ENCODE peak calls at places on chromosome 15, in eight cellular contexts. N is cardiac muscle cell, Z is A549, Y is AG09319, A is foreskin fibroblast, C is GM06990, Q is WTC11, W is fibroblast of villous mesenchyme. M is an unnamed sample.
A peak's percentile ranks its signal among the peaks of the same experiment; 100 is the strongest.

GRCh38 chr15:94844188-94844532 is 612.8 kb downstream of the MCTP2 start:
- DNase-seq in N (no peak), Z (no peak), Y (no peak), A (no peak), C (no peak), Q (no peak), W (no peak), M (no peak)

GRCh38 chr15:87711011-87711410 is 545.5 kb downstream of the NTRK3 start:
- DNase-seq in N (no peak), Z (no peak), Y (no peak), A (no peak), C (no peak), Q (no peak), W (peak; percentile 91), M (no peak)

GRCh38 chr15:95559875-95560394 is 770.6 kb upstream of the NR2F2 start:
- DNase-seq in N (no peak), Z (peak; percentile 85), Y (peak; percentile 61), A (peak; percentile 86), C (no peak), Q (no peak), W (peak; percentile 97), M (no peak)

GRCh38 chr15:90860942-90861675 is 7.3 kb upstream of the FURIN start:
- DNase-seq in N (no peak), Z (peak; percentile 92), Y (no peak), A (no peak), C (no peak), Q (no peak), W (no peak), M (no peak)

GRCh38 chr15:22903961-22904534 is 65.6 kb downstream of the NIPA2 start:
- DNase-seq in N (no peak), Z (no peak), Y (no peak), A (no peak), C (no peak), Q (no peak), W (no peak), M (no peak)

GRCh38 chr15:91603681-91604080 is 249.8 kb upstream of the SLCO3A1 start:
- DNase-seq in N (no peak), Z (peak; percentile 12), Y (no peak), A (no peak), C (no peak), Q (no peak), W (no peak), M (no peak)

GRCh38 chr15:101000271-101000681 is 81.1 kb downstream of the LRRK1 start:
- DNase-seq in N (no peak), Z (no peak), Y (no peak), A (peak; percentile 34), C (no peak), Q (no peak), W (peak; percentile 43), M (no peak)

GRCh38 chr15:40340740-40341400 is at the start of gene CCDC9B:
- DNase-seq in N (peak; percentile 83), Z (peak; percentile 69), Y (peak; percentile 74), A (peak; percentile 90), C (no peak), Q (no peak), W (peak; percentile 93), M (peak; percentile 77)

GRCh38 chr15:35671197-35671596 is 125.2 kb upstream of the DPH6 start:
- DNase-seq in N (no peak), Z (no peak), Y (no peak), A (no peak), C (no peak), Q (no peak), W (no peak), M (no peak)

GRCh38 chr15:58233341-58233740 is 95.2 kb downstream of the AQP9 start:
- DNase-seq in N (no peak), Z (peak; percentile 36), Y (no peak), A (no peak), C (no peak), Q (no peak), W (no peak), M (no peak)

GRCh38 chr15:60353245-60353940 is 44.4 kb downstream of the ANXA2 start:
- DNase-seq in N (no peak), Z (peak; percentile 17), Y (no peak), A (no peak), C (no peak), Q (no peak), W (no peak), M (no peak)

GRCh38 chr15:74565381-74566085 is 24.5 kb downstream of the ARID3B start:
- DNase-seq in N (no peak), Z (no peak), Y (no peak), A (no peak), C (no peak), Q (no peak), W (no peak), M (no peak)

GRCh38 chr15:72784233-72784876 is 797 bp upstream of the ADPGK start:
- DNase-seq in N (peak; percentile 82), Z (peak; percentile 87), Y (peak; percentile 52), A (peak; percentile 74), C (no peak), Q (no peak), W (peak; percentile 85), M (peak; percentile 69)

GRCh38 chr15:93179072-93179471 is 90.1 kb upstream of the RGMA start:
- DNase-seq in N (peak; percentile 46), Z (peak; percentile 9), Y (no peak), A (no peak), C (no peak), Q (no peak), W (no peak), M (peak; percentile 91)

DNA sequence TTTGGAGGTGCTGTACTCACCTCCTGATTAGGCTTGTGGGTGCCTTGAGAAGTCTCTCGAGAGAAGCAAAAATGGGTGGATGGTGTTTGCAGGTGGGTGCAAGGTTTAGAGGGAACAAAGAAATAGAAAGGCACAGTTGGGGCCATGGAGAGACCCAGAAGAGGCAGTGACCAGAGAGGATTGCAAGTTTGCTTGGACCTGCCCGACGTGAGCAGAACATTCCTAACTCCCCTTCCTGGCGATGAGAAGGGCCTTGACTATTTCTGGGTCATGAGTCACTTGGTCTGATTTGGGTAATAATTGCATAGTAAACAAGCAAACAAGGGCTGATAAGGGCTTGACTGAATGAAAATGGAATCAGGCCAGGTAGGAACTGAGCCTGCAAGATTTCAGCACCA is 7.0 kb upstream of the CTSH start:
- DNase-seq in N (no peak), Z (peak; percentile 58), Y (no peak), A (no peak), C (no peak), Q (no peak), W (no peak), M (no peak)
- TF ChIP-seq CTCF in N (no peak), Z (no peak), Y (no peak), A (no peak), C (no peak), Q (no peak), W (no peak), M (no peak)

DNA sequence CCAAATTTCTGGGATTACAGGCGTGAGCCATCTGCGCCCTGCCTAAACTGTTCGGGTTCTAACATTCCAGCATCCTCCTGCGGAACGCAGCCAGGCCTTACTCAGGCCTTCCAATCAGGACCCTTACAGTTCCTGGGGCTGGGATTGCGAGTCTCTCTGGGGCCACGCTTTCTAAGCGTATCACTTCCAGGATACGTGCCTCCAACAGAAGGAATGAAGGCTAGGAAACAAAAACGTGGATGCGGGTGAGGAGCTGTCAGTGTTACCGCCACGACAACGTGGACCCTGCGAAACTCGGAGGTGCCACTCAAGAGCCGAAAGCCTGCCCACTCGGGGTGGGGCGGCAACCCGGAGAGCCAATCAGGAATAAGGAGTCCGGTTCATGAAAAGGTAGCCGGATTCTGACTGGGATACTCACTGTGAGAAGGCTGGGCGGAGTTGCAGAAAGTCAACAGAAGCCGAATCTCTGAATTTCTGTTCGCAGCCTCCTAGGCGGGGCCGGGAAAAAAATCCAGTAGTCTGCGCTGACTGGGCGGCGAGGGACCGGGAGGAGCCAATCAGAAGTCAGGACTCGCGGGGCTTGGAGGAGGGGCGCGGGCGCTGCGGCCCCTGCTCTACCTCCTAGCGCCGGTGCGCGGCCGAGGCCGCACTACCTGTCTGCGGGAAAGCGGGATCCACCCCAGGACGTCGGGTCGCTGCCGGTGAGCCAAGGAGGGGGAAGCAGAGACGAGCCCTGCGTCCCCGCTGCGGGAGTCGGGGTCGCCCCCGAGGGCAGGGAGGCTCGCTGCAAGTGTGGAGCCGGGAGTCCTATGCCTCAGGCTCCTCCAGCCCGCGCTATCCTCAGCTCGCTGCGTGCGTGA is at the start of gene HYKK:
- DNase-seq in N (peak; percentile 97), Z (peak; percentile 98), Y (peak; percentile 88), A (peak; percentile 94), C (peak; percentile 86), Q (peak; percentile 96), W (peak; percentile 97), M (peak; percentile 48)
- TF ChIP-seq CTCF in N (no peak), Z (no peak), Y (no peak), A (no peak), C (peak; percentile 15), Q (no peak), W (no peak), M (no peak)

GRCh38 chr15:71116366-71116765 is 1.1 kb downstream of the THSD4 start:
- DNase-seq in N (no peak), Z (no peak), Y (no peak), A (no peak), C (no peak), Q (no peak), W (no peak), M (no peak)

GRCh38 chr15:71114066-71114680 is 1.1 kb upstream of the THSD4 start:
- DNase-seq in N (no peak), Z (peak; percentile 61), Y (no peak), A (no peak), C (no peak), Q (no peak), W (no peak), M (no peak)

GRCh38 chr15:71116942-71117341 is 1.7 kb downstream of the THSD4 start:
- DNase-seq in N (no peak), Z (peak; percentile 65), Y (no peak), A (peak; percentile 24), C (no peak), Q (no peak), W (no peak), M (no peak)

GRCh38 chr15:71114887-71115566 is at the start of gene THSD4:
- DNase-seq in N (peak; percentile 87), Z (peak; percentile 93), Y (no peak), A (peak; percentile 67), C (peak; percentile 77), Q (peak; percentile 91), W (peak; percentile 71), M (no peak)

DNA sequence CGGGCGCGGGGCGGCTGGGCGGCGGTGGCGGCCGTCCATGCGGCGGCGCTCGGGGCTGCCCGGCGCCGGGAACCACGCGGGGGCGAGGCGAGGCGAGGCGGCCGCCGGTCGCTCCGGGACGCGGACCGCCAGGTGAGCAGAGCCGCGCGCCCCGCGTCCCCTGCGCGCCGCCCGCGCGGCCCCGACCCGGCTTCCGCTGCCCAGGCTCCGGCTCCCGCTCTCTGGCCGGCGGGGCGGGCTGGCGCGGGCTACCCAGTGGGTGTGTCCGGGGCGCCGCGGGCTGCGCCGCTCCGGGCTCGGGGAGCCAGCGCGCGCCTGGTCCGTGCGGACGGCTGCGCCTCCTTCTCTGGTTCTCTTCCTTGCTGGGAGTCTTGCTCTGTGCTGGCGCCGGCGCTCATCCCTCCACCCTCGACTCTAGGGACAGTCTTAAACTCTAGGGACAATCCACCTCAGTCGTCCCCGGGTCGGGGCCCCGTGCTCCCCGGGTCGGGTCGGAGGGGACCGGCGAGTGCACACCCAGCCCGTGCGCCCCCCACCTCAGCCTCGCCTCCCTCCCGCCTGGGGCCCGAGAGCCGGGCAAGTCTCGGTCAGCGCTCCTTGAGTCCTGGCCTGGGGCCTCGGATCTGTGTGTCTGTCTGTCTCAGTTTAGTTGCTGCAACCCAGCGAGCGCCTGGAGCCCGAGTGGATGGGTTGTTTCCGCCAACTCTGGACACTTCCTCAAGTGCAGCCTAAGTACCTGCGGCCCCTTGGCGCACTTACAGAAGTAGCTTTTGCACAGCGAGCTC is 488 bp downstream of the THSD4 start:
- DNase-seq in N (peak; percentile 50), Z (peak; percentile 78), Y (no peak), A (no peak), C (peak; percentile 40), Q (peak; percentile 53), W (peak; percentile 58), M (no peak)
- TF ChIP-seq CTCF in N (no peak), Z (peak; percentile 61), Y (no peak), A (no peak), C (no peak), Q (no peak), W (no peak), M (no peak)

GRCh38 chr15:80087104-80087503 is 27.6 kb downstream of the ZFAND6 start:
- DNase-seq in N (no peak), Z (no peak), Y (no peak), A (no peak), C (no peak), Q (no peak), W (no peak), M (no peak)
- TF ChIP-seq CTCF in N (peak; percentile 9), Z (peak; percentile 10), Y (no peak), A (peak; percentile 19), C (no peak), Q (no peak), W (peak; percentile 40), M (no peak)

M was measured in CD14-positive monocyte.